ENCODE peak calls at places on chromosomes 2 and 18, in eight cellular contexts. One of them, this sample, is unnamed.

GRCh38 chr18:67007085-67007484 is 403.2 kb upstream of the CDH19 start:
- DNase-seq in HTR-8/SVneo: no peak
- DNase-seq in effector memory CD4-positive, alpha-beta T cell: no peak
- DNase-seq in CD8-positive, alpha-beta memory T cell: no peak
- DNase-seq in cerebellar cortex: no peak
- DNase-seq in midbrain: no peak
- DNase-seq in M059J: no peak
- DNase-seq in stimulated activated CD4-positive, alpha-beta T cell treated with anti-CD3 and anti-CD28 coated beads, Interleukin-12 subunit alpha, Interleukin-12 subunit beta, amount 100 ng/mL, for 4 hours: no peak
- DNase-seq in this sample: no peak

GRCh38 chr2:205477016-205477705 is 205.1 kb upstream of the NRP2 start:
- DNase-seq in HTR-8/SVneo: no peak
- DNase-seq in effector memory CD4-positive, alpha-beta T cell: no peak
- DNase-seq in CD8-positive, alpha-beta memory T cell: no peak
- DNase-seq in cerebellar cortex: no peak
- DNase-seq in midbrain: no peak
- DNase-seq in M059J: peak
- DNase-seq in stimulated activated CD4-positive, alpha-beta T cell treated with anti-CD3 and anti-CD28 coated beads, Interleukin-12 subunit alpha, Interleukin-12 subunit beta, amount 100 ng/mL, for 4 hours: no peak
- DNase-seq in this sample: no peak

GRCh38 chr2:164523026-164523425 is 98.3 kb downstream of the GRB14 start:
- DNase-seq in HTR-8/SVneo: no peak
- DNase-seq in effector memory CD4-positive, alpha-beta T cell: no peak
- DNase-seq in CD8-positive, alpha-beta memory T cell: no peak
- DNase-seq in cerebellar cortex: no peak
- DNase-seq in midbrain: no peak
- DNase-seq in M059J: peak
- DNase-seq in stimulated activated CD4-positive, alpha-beta T cell treated with anti-CD3 and anti-CD28 coated beads, Interleukin-12 subunit alpha, Interleukin-12 subunit beta, amount 100 ng/mL, for 4 hours: no peak
- DNase-seq in this sample: no peak

GRCh38 chr2:109171444-109172334 is 42.7 kb downstream of the SH3RF3 start:
- DNase-seq in HTR-8/SVneo: peak
- DNase-seq in effector memory CD4-positive, alpha-beta T cell: no peak
- DNase-seq in CD8-positive, alpha-beta memory T cell: no peak
- DNase-seq in cerebellar cortex: no peak
- DNase-seq in midbrain: no peak
- DNase-seq in M059J: peak
- DNase-seq in stimulated activated CD4-positive, alpha-beta T cell treated with anti-CD3 and anti-CD28 coated beads, Interleukin-12 subunit alpha, Interleukin-12 subunit beta, amount 100 ng/mL, for 4 hours: no peak
- DNase-seq in this sample: no peak

GRCh38 chr2:125667630-125668029 is 988.3 kb upstream of the GYPC start:
- DNase-seq in HTR-8/SVneo: no peak
- DNase-seq in effector memory CD4-positive, alpha-beta T cell: no peak
- DNase-seq in CD8-positive, alpha-beta memory T cell: no peak
- DNase-seq in cerebellar cortex: no peak
- DNase-seq in midbrain: no peak
- DNase-seq in M059J: no peak
- DNase-seq in stimulated activated CD4-positive, alpha-beta T cell treated with anti-CD3 and anti-CD28 coated beads, Interleukin-12 subunit alpha, Interleukin-12 subunit beta, amount 100 ng/mL, for 4 hours: no peak
- DNase-seq in this sample: no peak

GRCh38 chr2:96197541-96198255 is 10.9 kb downstream of the STARD7 start:
- DNase-seq in HTR-8/SVneo: no peak
- DNase-seq in effector memory CD4-positive, alpha-beta T cell: no peak
- DNase-seq in CD8-positive, alpha-beta memory T cell: no peak
- DNase-seq in cerebellar cortex: no peak
- DNase-seq in midbrain: no peak
- DNase-seq in M059J: peak
- DNase-seq in stimulated activated CD4-positive, alpha-beta T cell treated with anti-CD3 and anti-CD28 coated beads, Interleukin-12 subunit alpha, Interleukin-12 subunit beta, amount 100 ng/mL, for 4 hours: no peak
- DNase-seq in this sample: no peak

GRCh38 chr2:119650206-119650605 is 28.8 kb upstream of the TMEM177 start:
- DNase-seq in HTR-8/SVneo: no peak
- DNase-seq in effector memory CD4-positive, alpha-beta T cell: no peak
- DNase-seq in CD8-positive, alpha-beta memory T cell: no peak
- DNase-seq in cerebellar cortex: no peak
- DNase-seq in midbrain: no peak
- DNase-seq in M059J: peak
- DNase-seq in stimulated activated CD4-positive, alpha-beta T cell treated with anti-CD3 and anti-CD28 coated beads, Interleukin-12 subunit alpha, Interleukin-12 subunit beta, amount 100 ng/mL, for 4 hours: no peak
- DNase-seq in this sample: no peak

GRCh38 chr2:203470371-203470770 is 64.7 kb downstream of the RAPH1 start:
- DNase-seq in HTR-8/SVneo: no peak
- DNase-seq in effector memory CD4-positive, alpha-beta T cell: no peak
- DNase-seq in CD8-positive, alpha-beta memory T cell: no peak
- DNase-seq in cerebellar cortex: no peak
- DNase-seq in midbrain: no peak
- DNase-seq in M059J: no peak
- DNase-seq in stimulated activated CD4-positive, alpha-beta T cell treated with anti-CD3 and anti-CD28 coated beads, Interleukin-12 subunit alpha, Interleukin-12 subunit beta, amount 100 ng/mL, for 4 hours: no peak
- DNase-seq in this sample: no peak

GRCh38 chr2:50328680-50329079 is 703.3 kb downstream of the NRXN1 start:
- DNase-seq in HTR-8/SVneo: no peak
- DNase-seq in effector memory CD4-positive, alpha-beta T cell: no peak
- DNase-seq in CD8-positive, alpha-beta memory T cell: no peak
- DNase-seq in cerebellar cortex: no peak
- DNase-seq in midbrain: no peak
- DNase-seq in M059J: no peak
- DNase-seq in stimulated activated CD4-positive, alpha-beta T cell treated with anti-CD3 and anti-CD28 coated beads, Interleukin-12 subunit alpha, Interleukin-12 subunit beta, amount 100 ng/mL, for 4 hours: no peak
- DNase-seq in this sample: no peak

GRCh38 chr2:101775636-101776035 is 78.1 kb downstream of the MAP4K4 start:
- DNase-seq in HTR-8/SVneo: no peak
- DNase-seq in effector memory CD4-positive, alpha-beta T cell: no peak
- DNase-seq in CD8-positive, alpha-beta memory T cell: no peak
- DNase-seq in cerebellar cortex: no peak
- DNase-seq in midbrain: no peak
- DNase-seq in M059J: no peak
- DNase-seq in stimulated activated CD4-positive, alpha-beta T cell treated with anti-CD3 and anti-CD28 coated beads, Interleukin-12 subunit alpha, Interleukin-12 subunit beta, amount 100 ng/mL, for 4 hours: no peak
- DNase-seq in this sample: no peak

GRCh38 chr2:105239924-105240323 is 1.6 kb upstream of the GPR45 start:
- DNase-seq in HTR-8/SVneo: peak
- DNase-seq in effector memory CD4-positive, alpha-beta T cell: no peak
- DNase-seq in CD8-positive, alpha-beta memory T cell: no peak
- DNase-seq in cerebellar cortex: no peak
- DNase-seq in midbrain: no peak
- DNase-seq in M059J: peak
- DNase-seq in stimulated activated CD4-positive, alpha-beta T cell treated with anti-CD3 and anti-CD28 coated beads, Interleukin-12 subunit alpha, Interleukin-12 subunit beta, amount 100 ng/mL, for 4 hours: no peak
- DNase-seq in this sample: no peak

GRCh38 chr18:21449367-21450250 is 150.9 kb downstream of the ESCO1 start:
- DNase-seq in HTR-8/SVneo: no peak
- DNase-seq in effector memory CD4-positive, alpha-beta T cell: no peak
- DNase-seq in CD8-positive, alpha-beta memory T cell: no peak
- DNase-seq in cerebellar cortex: no peak
- DNase-seq in midbrain: no peak
- DNase-seq in M059J: no peak
- DNase-seq in stimulated activated CD4-positive, alpha-beta T cell treated with anti-CD3 and anti-CD28 coated beads, Interleukin-12 subunit alpha, Interleukin-12 subunit beta, amount 100 ng/mL, for 4 hours: no peak
- DNase-seq in this sample: no peak

GRCh38 chr2:105287692-105288091 is 41.8 kb downstream of the TGFBRAP1 start:
- DNase-seq in HTR-8/SVneo: peak
- DNase-seq in effector memory CD4-positive, alpha-beta T cell: no peak
- DNase-seq in CD8-positive, alpha-beta memory T cell: no peak
- DNase-seq in cerebellar cortex: peak
- DNase-seq in midbrain: no peak
- DNase-seq in M059J: peak
- DNase-seq in stimulated activated CD4-positive, alpha-beta T cell treated with anti-CD3 and anti-CD28 coated beads, Interleukin-12 subunit alpha, Interleukin-12 subunit beta, amount 100 ng/mL, for 4 hours: peak
- DNase-seq in this sample: no peak

GRCh38 chr18:52657063-52657462 is 317.1 kb downstream of the DCC start:
- DNase-seq in HTR-8/SVneo: no peak
- DNase-seq in effector memory CD4-positive, alpha-beta T cell: no peak
- DNase-seq in CD8-positive, alpha-beta memory T cell: no peak
- DNase-seq in cerebellar cortex: peak
- DNase-seq in midbrain: no peak
- DNase-seq in M059J: no peak
- DNase-seq in stimulated activated CD4-positive, alpha-beta T cell treated with anti-CD3 and anti-CD28 coated beads, Interleukin-12 subunit alpha, Interleukin-12 subunit beta, amount 100 ng/mL, for 4 hours: no peak
- DNase-seq in this sample: no peak

GRCh38 chr2:170669909-170670308 is 45.2 kb upstream of the SP5 start:
- DNase-seq in HTR-8/SVneo: no peak
- DNase-seq in effector memory CD4-positive, alpha-beta T cell: no peak
- DNase-seq in CD8-positive, alpha-beta memory T cell: no peak
- DNase-seq in cerebellar cortex: no peak
- DNase-seq in midbrain: no peak
- DNase-seq in M059J: no peak
- DNase-seq in stimulated activated CD4-positive, alpha-beta T cell treated with anti-CD3 and anti-CD28 coated beads, Interleukin-12 subunit alpha, Interleukin-12 subunit beta, amount 100 ng/mL, for 4 hours: no peak
- DNase-seq in this sample: no peak

GRCh38 chr2:112073875-112074274 is 18.8 kb downstream of the TMEM87B start:
- DNase-seq in HTR-8/SVneo: no peak
- DNase-seq in effector memory CD4-positive, alpha-beta T cell: no peak
- DNase-seq in CD8-positive, alpha-beta memory T cell: no peak
- DNase-seq in cerebellar cortex: no peak
- DNase-seq in midbrain: no peak
- DNase-seq in M059J: peak
- DNase-seq in stimulated activated CD4-positive, alpha-beta T cell treated with anti-CD3 and anti-CD28 coated beads, Interleukin-12 subunit alpha, Interleukin-12 subunit beta, amount 100 ng/mL, for 4 hours: no peak
- DNase-seq in this sample: no peak

GRCh38 chr2:3099145-3099859 is 278.3 kb downstream of the EIPR1 start:
- DNase-seq in HTR-8/SVneo: no peak
- DNase-seq in effector memory CD4-positive, alpha-beta T cell: no peak
- DNase-seq in CD8-positive, alpha-beta memory T cell: no peak
- DNase-seq in cerebellar cortex: no peak
- DNase-seq in midbrain: no peak
- DNase-seq in M059J: no peak
- DNase-seq in stimulated activated CD4-positive, alpha-beta T cell treated with anti-CD3 and anti-CD28 coated beads, Interleukin-12 subunit alpha, Interleukin-12 subunit beta, amount 100 ng/mL, for 4 hours: no peak
- DNase-seq in this sample: no peak

GRCh38 chr2:46181306-46181705 is 115.9 kb upstream of the EPAS1 start:
- DNase-seq in HTR-8/SVneo: no peak
- DNase-seq in effector memory CD4-positive, alpha-beta T cell: no peak
- DNase-seq in CD8-positive, alpha-beta memory T cell: no peak
- DNase-seq in cerebellar cortex: no peak
- DNase-seq in midbrain: no peak
- DNase-seq in M059J: no peak
- DNase-seq in stimulated activated CD4-positive, alpha-beta T cell treated with anti-CD3 and anti-CD28 coated beads, Interleukin-12 subunit alpha, Interleukin-12 subunit beta, amount 100 ng/mL, for 4 hours: no peak
- DNase-seq in this sample: no peak

GRCh38 chr2:42116195-42117181 is 52.7 kb upstream of the EML4 start:
- DNase-seq in HTR-8/SVneo: no peak
- DNase-seq in effector memory CD4-positive, alpha-beta T cell: no peak
- DNase-seq in CD8-positive, alpha-beta memory T cell: no peak
- DNase-seq in cerebellar cortex: no peak
- DNase-seq in midbrain: no peak
- DNase-seq in M059J: peak
- DNase-seq in stimulated activated CD4-positive, alpha-beta T cell treated with anti-CD3 and anti-CD28 coated beads, Interleukin-12 subunit alpha, Interleukin-12 subunit beta, amount 100 ng/mL, for 4 hours: no peak
- DNase-seq in this sample: no peak